ENCODE peak calls at places on chromosomes 12 and 14, in four cellular contexts. U is astrocyte of the spinal cord, T is GM12865, F is HL-60. Q is an unnamed sample.
A peak's percentile ranks its signal among the peaks of the same experiment; 100 is the strongest.

GRCh38 chr12:76400136-76400535 is 51.9 kb upstream of the BBS10 start:
- DNase-seq in T (no peak), F (no peak), U (no peak), Q (no peak)

GRCh38 chr12:131825146-131825892 is 2.9 kb upstream of the MMP17 start:
- DNase-seq in U (no peak), F (no peak), T (no peak), Q (no peak)

GRCh38 chr14:29810657-29811056 is 117.0 kb downstream of the PRKD1 start:
- DNase-seq in T (no peak), F (no peak), U (no peak), Q (no peak)

GRCh38 chr12:47192046-47192445 is 112.3 kb upstream of the AMIGO2 start:
- DNase-seq in T (no peak), F (no peak), U (no peak), Q (no peak)

GRCh38 chr12:25328082-25328712 is 77.5 kb upstream of the KRAS start:
- DNase-seq in U (peak; percentile 44), T (no peak), F (no peak), Q (no peak)

GRCh38 chr12:51759175-51759574 is 89.3 kb downstream of the FIGNL2 start:
- DNase-seq in F (no peak), T (no peak), U (no peak), Q (no peak)

GRCh38 chr12:67434653-67435375 is 165.7 kb downstream of the CAND1 start:
- DNase-seq in U (peak; percentile 96), F (no peak), T (no peak), Q (peak; percentile 83)

GRCh38 chr12:111024205-111024794 is 103.9 kb upstream of the MYL2 start:
- DNase-seq in U (peak; percentile 6), T (peak; percentile 50), F (peak; percentile 53), Q (no peak)

GRCh38 chr12:94150483-94151225 is 2.3 kb downstream of the PLXNC1 start:
- DNase-seq in F (peak; percentile 45), U (no peak), T (peak; percentile 61), Q (no peak)

GRCh38 chr12:26810330-26810729 is 22.7 kb downstream of the ITPR2 start:
- DNase-seq in T (no peak), F (no peak), U (peak; percentile 88), Q (no peak)

DNA sequence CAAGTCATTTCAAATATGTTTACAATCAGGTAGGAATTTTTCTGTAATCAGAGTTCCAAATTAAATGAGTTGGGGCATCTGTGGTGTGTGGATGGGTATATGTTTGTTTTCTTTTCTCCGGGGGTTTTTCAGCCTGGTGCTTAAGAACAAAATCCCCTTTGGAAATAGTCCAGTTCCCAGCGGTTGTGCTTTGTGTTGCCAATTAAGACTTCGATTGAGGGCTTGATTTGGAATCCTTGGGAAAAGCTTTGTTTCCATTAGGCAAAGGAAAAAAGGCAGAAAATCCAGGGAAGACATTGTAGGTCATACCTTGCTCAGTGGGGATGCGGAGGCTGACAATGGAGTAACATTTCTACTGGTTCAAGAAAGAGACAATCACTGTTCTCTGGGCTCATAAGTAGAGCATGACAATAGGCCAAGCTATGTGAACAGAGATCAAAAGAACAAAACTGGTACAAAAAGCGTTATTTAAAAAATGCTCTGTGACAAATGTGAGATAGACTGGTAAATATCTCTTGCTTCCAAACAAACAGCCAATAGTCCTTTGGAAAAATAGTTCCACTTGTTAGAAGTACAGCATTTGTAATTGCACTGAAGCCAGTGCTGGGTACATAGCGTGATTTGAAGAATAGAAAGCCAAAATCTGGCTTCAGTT is 79.7 kb downstream of the EML1 start:
- DNase-seq in T (no peak), F (no peak), U (peak; percentile 33), Q (peak; percentile 89)
- H3K4me3 ChIP-seq in T (no peak overlapping the region), F (no peak overlapping the region), U (no peak overlapping the region), Q (no peak overlapping the region)

GRCh38 chr14:98907981-98908544 is 363.9 kb downstream of the BCL11B start:
- DNase-seq in U (no peak), T (no peak), F (no peak), Q (no peak)

GRCh38 chr14:98903371-98903770 is 368.6 kb downstream of the BCL11B start:
- DNase-seq in U (no peak), T (no peak), F (no peak), Q (no peak)

GRCh38 chr14:98904677-98905076 is 367.3 kb downstream of the BCL11B start:
- DNase-seq in U (no peak), T (no peak), F (no peak), Q (no peak)

GRCh38 chr14:98907271-98907670 is 364.7 kb downstream of the BCL11B start:
- DNase-seq in U (no peak), F (no peak), T (no peak), Q (no peak)

DNA sequence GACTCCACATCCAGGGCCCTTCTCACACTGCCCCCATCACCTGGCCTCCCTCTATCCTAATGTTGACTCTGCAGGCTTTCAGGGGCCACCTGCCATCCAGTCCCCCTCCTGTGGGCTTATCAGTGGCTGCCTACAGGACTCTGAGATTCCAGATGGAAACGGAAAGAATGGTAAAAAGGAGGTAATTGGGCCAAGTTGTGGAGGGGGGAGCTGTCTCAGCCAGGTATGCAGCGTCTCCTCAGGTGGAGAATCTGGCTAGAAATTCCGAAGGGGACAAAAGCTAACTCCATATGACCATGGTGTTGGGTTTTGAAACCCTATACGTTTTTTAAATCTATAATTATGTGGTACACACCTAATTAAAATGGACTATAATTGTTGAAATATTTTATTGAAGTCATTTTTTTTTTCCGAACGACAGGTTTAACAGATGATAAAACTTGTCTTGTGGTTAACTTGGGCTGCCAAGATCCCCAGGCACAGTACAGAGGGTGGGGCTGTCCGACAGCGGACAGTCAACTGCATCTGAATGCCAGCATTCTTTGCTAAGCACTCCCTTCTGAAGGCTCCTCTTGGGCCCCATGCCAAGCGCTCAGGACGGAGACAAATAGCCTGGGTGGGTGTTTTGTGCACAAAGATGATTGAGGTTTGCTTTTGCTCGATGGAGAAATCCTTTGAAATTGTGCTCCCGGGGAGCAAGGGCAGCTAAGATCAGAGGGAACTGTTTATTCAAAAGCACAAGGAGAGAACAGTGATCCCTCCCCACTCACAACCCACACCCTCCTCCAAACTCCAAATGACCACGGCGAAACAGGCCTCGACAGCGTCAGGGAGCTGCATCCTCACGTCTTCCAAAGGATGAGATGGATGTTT is 365.6 kb downstream of the BCL11B start:
- DNase-seq in T (no peak), F (no peak), U (peak; percentile 24), Q (no peak)
- TF ChIP-seq CTCF in T (no peak), F (no peak), U (no peak), Q (no peak)

GRCh38 chr14:70921669-70922068 is 14.4 kb downstream of the PCNX1 start:
- DNase-seq in U (no peak), F (no peak), T (no peak), Q (no peak)

GRCh38 chr14:70924521-70924920 is 17.3 kb downstream of the PCNX1 start:
- DNase-seq in T (no peak), U (no peak), F (no peak), Q (no peak)

GRCh38 chr14:70931008-70931407 is 23.7 kb downstream of the PCNX1 start:
- DNase-seq in T (no peak), F (no peak), U (no peak), Q (no peak)

GRCh38 chr14:70920608-70921007 is 13.3 kb downstream of the PCNX1 start:
- DNase-seq in F (no peak), T (no peak), U (no peak), Q (no peak)

DNA sequence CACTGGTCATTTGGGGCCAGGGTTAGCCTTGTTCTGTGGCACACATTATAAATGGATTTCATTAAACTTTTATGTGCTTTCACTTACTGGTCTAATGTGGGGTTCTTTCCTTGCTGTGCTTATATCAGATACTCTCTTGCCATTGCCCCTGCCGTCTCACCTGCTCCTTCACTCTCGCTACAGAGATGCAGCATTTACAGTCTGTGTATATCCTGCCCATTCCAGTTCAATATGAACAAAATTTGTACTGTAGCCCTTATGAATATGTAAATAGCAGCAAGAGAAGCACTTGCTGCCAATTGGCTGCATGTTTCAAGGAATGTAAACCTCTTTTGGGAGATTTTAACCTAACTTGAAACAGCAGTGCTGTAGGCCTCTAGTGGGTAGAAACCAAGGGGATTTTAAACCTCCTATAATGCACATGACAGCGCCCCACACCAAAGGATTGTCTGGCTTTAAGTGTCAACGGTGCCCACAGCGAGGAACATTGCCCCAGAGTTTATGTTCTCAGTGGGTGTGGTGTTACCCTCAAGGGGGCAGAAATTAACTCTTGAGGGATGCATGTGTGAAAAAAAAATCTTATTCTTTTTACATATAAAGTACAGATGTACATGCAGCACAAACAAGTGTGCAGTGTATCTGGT is 19.1 kb downstream of the PCNX1 start:
- DNase-seq in U (no peak), F (no peak), T (no peak), Q (no peak)
- H3K4me3 ChIP-seq in U (no peak overlapping the region), F (no peak overlapping the region), T (no peak overlapping the region), Q (no peak overlapping the region)

GRCh38 chr14:66401447-66402095 is 84.6 kb upstream of the CCDC196 start:
- DNase-seq in F (no peak), T (peak; percentile 8), U (peak; percentile 3), Q (no peak)
- TF ChIP-seq CTCF in F (no peak), T (peak; percentile 53), U (peak; percentile 33), Q (peak; percentile 68)

GRCh38 chr12:91105807-91106206 is 5.5 kb downstream of the LUM start:
- DNase-seq in U (no peak), F (no peak), T (no peak), Q (no peak)

GRCh38 chr12:91111366-91112321 is at the start of gene LUM:
- DNase-seq in T (no peak), U (peak; percentile 72), F (no peak), Q (peak; percentile 34)

GRCh38 chr12:91108196-91108595 is 3.1 kb downstream of the LUM start:
- DNase-seq in F (no peak), T (no peak), U (no peak), Q (no peak)

GRCh38 chr12:91106283-91106682 is 5.0 kb downstream of the LUM start:
- DNase-seq in U (no peak), T (no peak), F (no peak), Q (no peak)

DNA sequence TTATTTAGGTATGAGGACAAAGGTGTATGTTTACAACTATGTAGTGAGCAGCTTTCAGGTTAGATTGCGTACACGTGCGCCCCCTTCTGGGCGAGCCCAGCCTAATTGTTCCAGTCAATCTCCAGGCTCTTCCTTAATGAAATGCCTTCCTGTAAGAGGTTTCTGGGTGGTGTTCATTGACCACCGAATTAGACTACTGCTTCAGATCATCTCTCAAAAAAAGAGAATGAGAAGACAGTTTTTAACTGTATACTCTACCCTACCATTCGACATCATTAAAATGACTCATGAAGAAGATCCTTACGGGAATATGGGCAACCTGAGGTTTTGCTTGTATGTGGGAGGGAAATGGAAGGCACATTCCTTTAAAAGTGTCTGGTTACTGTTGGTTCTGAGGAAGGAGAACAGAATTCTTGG is 2.1 kb downstream of the LUM start:
- DNase-seq in U (peak; percentile 78), F (peak; percentile 56), T (peak; percentile 73), Q (no peak)
- H3K4me3 ChIP-seq in U (no peak overlapping the region), F (no peak overlapping the region), T (no peak overlapping the region), Q (no peak overlapping the region)

DNA sequence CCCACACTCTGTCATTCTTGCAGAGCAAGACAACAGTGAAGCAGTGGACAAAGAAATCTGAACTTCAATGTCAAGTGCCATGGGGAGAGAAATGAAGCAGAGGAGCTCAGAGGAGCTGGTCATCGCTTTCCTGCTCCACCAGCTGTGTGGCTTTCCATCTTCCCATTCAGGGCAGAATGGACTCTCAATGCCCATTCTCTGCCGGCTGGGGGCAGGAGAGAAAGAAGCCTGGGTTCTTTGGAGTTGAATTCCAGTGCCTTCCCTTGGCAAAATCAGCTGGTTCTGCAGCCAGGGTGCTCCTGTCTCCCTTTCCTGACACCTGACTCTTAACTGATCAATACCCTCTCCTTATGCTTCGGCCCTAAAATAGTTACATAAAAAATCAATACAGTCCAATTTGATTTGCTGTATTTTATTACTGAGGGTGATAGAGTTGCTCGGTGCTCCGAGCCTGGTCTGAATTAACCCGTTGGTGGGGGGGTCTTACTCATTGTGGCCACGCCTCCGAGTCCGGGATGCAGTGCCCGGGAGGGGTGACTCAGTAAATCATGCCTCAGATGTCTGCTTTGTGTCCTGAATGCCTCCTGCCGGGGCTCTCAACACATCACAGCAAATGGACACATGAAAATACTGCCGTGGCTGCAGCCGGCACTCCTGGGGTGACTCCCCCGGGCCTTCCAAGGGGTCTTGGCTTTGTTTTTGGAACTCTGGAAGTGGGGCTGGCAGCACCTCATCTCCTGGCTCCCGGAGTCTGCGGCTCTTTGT is 128.7 kb downstream of the AACS start:
- DNase-seq in F (no peak), T (no peak), U (peak; percentile 37), Q (no peak)
- TF ChIP-seq CTCF in F (no peak), T (no peak), U (no peak), Q (peak; percentile 17)